ENCODE peak calls at places on chromosomes 12 and 14, in nine cellular contexts. U, X, M, C, Z, L, V, Q and R are unnamed samples.
A peak's percentile ranks its signal among the peaks of the same experiment; 100 is the strongest.

GRCh38 chr12:130155416-130156073 is 6.7 kb upstream of the FZD10 start:
- DNase-seq in U (no peak), X (no peak), M (no peak), C (no peak), Z (no peak), L (no peak), V (no peak), Q (no peak), R (no peak)

GRCh38 chr12:96889273-96889933 is 17.7 kb upstream of the NEDD1 start:
- DNase-seq in U (peak; percentile 62), X (no peak), M (no peak), C (no peak), Z (no peak), L (no peak), V (no peak), Q (peak; percentile 91), R (no peak)

GRCh38 chr12:27814411-27814810 is 34.4 kb upstream of the MANSC4 start:
- DNase-seq in U (no peak), X (no peak), M (no peak), C (no peak), Z (no peak), L (no peak), V (no peak), Q (peak; percentile 62), R (no peak)

GRCh38 chr14:104137297-104138097 is 890 bp upstream of the KIF26A start:
- DNase-seq in U (no peak), X (peak; percentile 94), M (peak; percentile 92), C (no peak), Z (peak; percentile 55), L (peak; percentile 95), V (peak; percentile 19), Q (no peak), R (peak; percentile 74)

GRCh38 chr14:20846560-20846959 is 43.9 kb upstream of the RNASE1 start:
- DNase-seq in U (no peak), X (no peak), M (no peak), C (no peak), Z (no peak), L (no peak), V (no peak), Q (no peak), R (no peak)

GRCh38 chr12:24233519-24234246 is 284.2 kb upstream of the SOX5 start:
- DNase-seq in U (no peak), X (no peak), M (no peak), C (no peak), Z (no peak), L (no peak), V (no peak), Q (no peak), R (no peak)

GRCh38 chr12:98578821-98579220 is 14.7 kb upstream of the SLC25A3 start:
- DNase-seq in U (no peak), X (no peak), M (no peak), C (peak; percentile 51), Z (no peak), L (peak; percentile 39), V (no peak), Q (peak; percentile 62), R (peak; percentile 44)

GRCh38 chr12:87323369-87323768 is 705.8 kb downstream of the C12orf50 start:
- DNase-seq in U (no peak), X (no peak), M (no peak), C (no peak), Z (no peak), L (no peak), V (no peak), Q (peak; percentile 9), R (no peak)

GRCh38 chr14:103008768-103009342 is 48.5 kb downstream of the CDC42BPB start:
- DNase-seq in U (no peak), X (no peak), M (no peak), C (no peak), Z (no peak), L (no peak), V (no peak), Q (no peak), R (no peak)

GRCh38 chr14:106586098-106586704 is 1059.8 kb downstream of the TMEM121 start:
- DNase-seq in U (no peak), X (peak; percentile 49), M (peak; percentile 36), C (no peak), Z (peak; percentile 51), L (peak; percentile 49), V (peak; percentile 40), Q (no peak), R (peak; percentile 51)

GRCh38 chr12:126926023-126926600 is 1340.9 kb upstream of the TMEM132C start:
- DNase-seq in U (no peak), X (no peak), M (no peak), C (no peak), Z (no peak), L (no peak), V (peak; percentile 62), Q (peak; percentile 4), R (no peak)

GRCh38 chr12:107400686-107401447 is 284.7 kb upstream of the PWP1 start:
- DNase-seq in U (no peak), X (no peak), M (peak; percentile 54), C (no peak), Z (no peak), L (no peak), V (no peak), Q (no peak), R (no peak)

DNA sequence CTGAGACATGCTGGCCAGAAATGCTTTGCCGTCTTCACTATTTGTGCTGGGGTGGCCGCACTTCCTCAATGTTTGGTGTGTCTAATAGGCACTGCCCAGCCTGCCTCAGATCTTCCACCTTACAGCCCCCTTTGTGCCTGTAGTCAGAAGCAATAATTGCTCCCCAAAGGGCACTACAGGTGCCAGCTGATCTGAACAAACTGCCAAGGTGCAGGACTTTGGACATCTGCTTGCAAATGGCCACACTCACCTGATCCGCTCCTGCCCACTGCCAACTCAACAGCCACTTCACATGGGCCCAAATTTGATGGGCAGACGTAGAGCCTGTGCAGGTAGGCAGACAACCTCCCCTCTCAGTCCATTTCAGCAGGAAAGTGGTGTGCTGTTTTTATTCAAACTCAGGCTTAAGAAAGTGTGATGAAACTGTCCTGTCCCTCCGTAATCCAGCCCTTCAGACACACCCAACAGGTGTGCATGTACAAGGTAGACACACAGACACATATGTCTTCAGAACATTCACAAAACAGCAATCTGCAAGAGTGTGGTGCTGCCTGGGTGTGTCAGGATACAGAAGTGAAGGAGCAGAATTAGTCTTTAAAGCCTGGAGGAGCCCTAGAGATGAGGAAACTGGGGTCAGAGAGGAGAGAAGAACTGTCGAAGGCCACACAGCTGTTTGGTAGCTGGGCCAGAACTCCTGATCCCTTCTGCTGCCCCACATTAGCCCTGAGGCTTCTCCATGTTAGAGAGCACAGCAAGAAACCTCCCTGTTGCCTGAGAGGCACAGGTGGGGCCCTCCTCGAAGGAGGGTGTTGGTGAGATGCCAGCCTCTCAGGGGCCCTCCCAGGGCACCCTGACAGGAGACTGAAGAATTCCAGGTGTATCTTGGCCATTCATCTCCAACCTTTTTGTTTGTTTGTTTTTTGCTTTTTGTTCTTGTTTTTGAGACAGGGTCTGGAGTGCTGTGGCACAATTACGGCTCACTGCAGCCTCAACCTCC is 4.4 kb upstream of the KRT75 start:
- DNase-seq in U (no peak), X (peak; percentile 31), M (no peak), C (no peak), Z (no peak), L (peak; percentile 32), V (no peak), Q (peak; percentile 35), R (no peak)
- H3K4me1 ChIP-seq in U (peaks cover 96% of the 10 kb centered on the region), X (no peaks in the 10 kb centered on the region), M (peaks cover 22% of the 10 kb centered on the region), C (peaks cover 28% of the 10 kb centered on the region), Z (no peaks in the 10 kb centered on the region), L (no peaks in the 10 kb centered on the region), V (no peaks in the 10 kb centered on the region), Q (peaks cover 94% of the 10 kb centered on the region), R (no peaks in the 10 kb centered on the region)

GRCh38 chr14:28152453-28153044 is 614.0 kb upstream of the FOXG1 start:
- DNase-seq in U (no peak), X (no peak), M (no peak), C (no peak), Z (no peak), L (no peak), V (no peak), Q (no peak), R (no peak)

GRCh38 chr14:28157289-28157869 is 609.2 kb upstream of the FOXG1 start:
- DNase-seq in U (no peak), X (no peak), M (no peak), C (no peak), Z (no peak), L (no peak), V (no peak), Q (no peak), R (no peak)

DNA sequence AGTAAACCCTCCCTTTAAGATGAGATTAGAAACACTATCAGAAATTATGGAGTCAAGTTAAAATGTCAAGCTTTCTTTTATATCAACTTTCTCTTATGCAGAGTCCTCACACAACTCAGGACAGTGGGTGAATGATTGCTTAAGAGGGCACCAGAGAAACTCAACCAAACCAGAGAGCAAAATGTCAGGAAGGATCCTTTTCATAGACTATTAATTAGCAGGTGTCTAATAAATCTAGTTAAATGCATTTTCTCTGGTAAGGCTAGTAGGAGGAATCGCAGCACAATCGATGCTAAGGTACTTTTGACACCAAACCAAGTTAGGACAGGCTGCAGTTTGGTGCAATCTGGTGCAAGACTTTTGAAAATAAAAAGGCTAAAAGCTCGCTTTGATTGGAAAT is 614.7 kb upstream of the FOXG1 start:
- DNase-seq in U (no peak), X (no peak), M (no peak), C (no peak), Z (no peak), L (no peak), V (no peak), Q (no peak), R (no peak)
- H3K9ac ChIP-seq in U (no peak overlapping the region), X (no peak overlapping the region), M (no peak overlapping the region), C (no peak overlapping the region), Z (no peak overlapping the region), L (no peak overlapping the region), V (no peak overlapping the region), Q (no peak overlapping the region), R (no peak overlapping the region)

GRCh38 chr12:30323008-30323407 is 372.7 kb downstream of the IPO8 start:
- DNase-seq in U (no peak), X (no peak), M (no peak), C (no peak), Z (no peak), L (no peak), V (no peak), Q (no peak), R (no peak)
- TF ChIP-seq CTCF in U (no peak), X (no peak), M (peak; percentile 10), C (peak; percentile 22), Z (peak; percentile 28), L (no peak), V (no peak), Q (no peak), R (no peak)

DNA sequence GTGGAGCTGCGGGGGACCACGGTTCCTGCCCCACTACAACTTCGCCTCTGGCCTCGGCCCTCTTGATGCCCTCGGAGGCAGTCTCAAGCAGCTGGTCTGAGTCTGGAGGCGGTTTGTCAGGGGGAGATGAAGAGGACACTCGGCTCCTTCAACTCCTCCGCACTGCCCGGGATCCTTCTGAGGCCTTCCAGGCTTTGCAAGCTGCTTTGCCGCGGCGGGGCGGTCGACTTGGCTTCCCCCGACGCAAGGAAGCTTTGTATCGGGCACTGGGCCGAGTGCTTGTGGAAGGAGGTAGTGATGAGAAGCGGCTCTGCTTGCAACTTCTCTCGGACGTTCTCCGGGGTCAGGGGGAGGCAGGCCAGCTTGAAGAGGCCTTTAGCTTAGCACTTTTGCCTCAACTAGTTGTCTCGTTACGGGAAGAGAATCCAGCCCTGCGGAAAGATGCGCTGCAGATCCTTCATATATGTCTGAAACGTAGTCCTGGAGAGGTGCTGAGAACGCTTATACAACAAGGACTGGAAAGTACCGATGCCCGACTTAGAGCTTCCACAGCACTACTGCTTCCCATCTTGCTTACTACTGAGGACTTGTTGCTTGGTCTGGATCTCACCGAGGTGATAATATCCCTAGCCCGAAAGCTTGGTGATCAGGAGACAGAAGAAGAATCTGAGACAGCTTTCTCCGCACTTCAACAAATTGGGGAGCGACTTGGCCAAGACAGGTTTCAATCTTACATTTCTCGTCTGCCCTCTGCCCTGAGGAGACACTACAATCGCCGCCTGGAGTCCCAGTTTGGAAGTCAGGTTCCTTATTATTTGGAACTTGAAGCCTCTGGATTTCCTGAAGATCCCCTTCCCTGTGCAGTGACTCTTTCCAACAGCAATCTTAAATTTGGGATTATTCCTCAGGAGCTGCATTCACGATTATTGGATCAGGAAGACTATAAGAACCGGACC is 861 bp downstream of the TOGARAM1 start:
- DNase-seq in U (no peak), X (no peak), M (no peak), C (no peak), Z (no peak), L (no peak), V (peak; percentile 15), Q (peak; percentile 38), R (peak; percentile 60)
- H3K4me1 ChIP-seq in U (peaks cover 35% of the 10 kb centered on the region), X (no peaks in the 10 kb centered on the region), M (no peaks in the 10 kb centered on the region), C (peaks cover 9% of the 10 kb centered on the region), Z (no peaks in the 10 kb centered on the region), L (peaks cover 5% of the 10 kb centered on the region), V (peaks cover 10% of the 10 kb centered on the region), Q (peaks cover 6% of the 10 kb centered on the region), R (peaks cover 29% of the 10 kb centered on the region)